ENCODE peak calls at places on chromosomes 7 and 10, in ten cellular contexts. V, X, T, W, K, M, O, J, S and E are unnamed samples.
A peak's percentile ranks its signal among the peaks of the same experiment; 100 is the strongest.

GRCh38 chr7:147276783-147277370 is 1160.3 kb downstream of the CNTNAP2 start:
- DNase-seq in T (no peak), W (no peak), K (peak; percentile 39), V (no peak), X (no peak), O (no peak), M (peak; percentile 97), J (no peak), S (no peak), E (no peak)

GRCh38 chr7:27097686-27098492 is 2.1 kb upstream of the HOXA1 start:
- DNase-seq in S (no peak), V (no peak), J (no peak), M (no peak), K (no peak), X (no peak), O (peak; percentile 53), T (no peak), W (no peak), E (no peak)

GRCh38 chr7:17671956-17672355 is 268.3 kb downstream of the SNX13 start:
- DNase-seq in M (no peak), S (no peak), W (no peak), J (no peak), X (peak; percentile 74), V (no peak), K (no peak), O (no peak), T (no peak), E (no peak)

GRCh38 chr10:46525177-46525823 is 31.2 kb downstream of the GPRIN2 start:
- DNase-seq in K (no peak), V (no peak), S (peak; percentile 2), O (peak; percentile 76), X (peak; percentile 86), W (peak; percentile 28), J (no peak), T (no peak), M (no peak), E (no peak)

GRCh38 chr7:29884399-29885272 is 78.3 kb downstream of the WIPF3 start:
- DNase-seq in W (no peak), M (peak; percentile 78), V (no peak), J (no peak), S (no peak), T (no peak), X (no peak), K (peak; percentile 59), O (no peak), E (no peak)

GRCh38 chr7:44540592-44541027 is 520 bp downstream of the NPC1L1 start:
- DNase-seq in W (no peak), J (no peak), M (no peak), S (no peak), X (no peak), O (no peak), T (no peak), K (no peak), V (no peak), E (no peak)

GRCh38 chr10:31036209-31036608 is 4.5 kb upstream of the ZNF438 start:
- DNase-seq in X (peak; percentile 27), W (no peak), J (no peak), V (no peak), O (no peak), S (no peak), T (no peak), M (no peak), K (no peak), E (no peak)

GRCh38 chr10:15462253-15462885 is 91.3 kb upstream of the FAM171A1 start:
- DNase-seq in O (no peak), M (no peak), J (no peak), S (no peak), K (no peak), V (no peak), W (no peak), T (no peak), X (no peak), E (no peak)

GRCh38 chr7:75889826-75890225 is 11.0 kb downstream of the RHBDD2 start:
- DNase-seq in V (no peak), J (no peak), O (no peak), M (no peak), S (no peak), T (no peak), K (no peak), X (no peak), W (no peak), E (no peak)

GRCh38 chr7:22393825-22394458 is 37.0 kb upstream of the RAPGEF5 start:
- DNase-seq in W (peak; percentile 9), X (no peak), J (no peak), M (no peak), O (no peak), V (no peak), T (no peak), S (no peak), K (no peak), E (no peak)

GRCh38 chr10:131802156-131802915 is 98.5 kb upstream of the PPP2R2D start:
- DNase-seq in V (no peak), M (no peak), T (peak; percentile 31), J (no peak), W (no peak), O (no peak), K (no peak), X (no peak), S (no peak), E (no peak)